ENCODE peak calls at places on chromosomes 1 and 21, in seven cellular contexts. One of them, this sample, is unnamed.

GRCh38 chr1:179047637-179048002 is 21.9 kb downstream of the FAM20B start:
- DNase-seq in GM12878: no peak
- DNase-seq in K562: no peak
- DNase-seq in GM12892: no peak
- DNase-seq in SK-N-SH: peak
- DNase-seq in HepG2: no peak
- DNase-seq in H1: no peak
- DNase-seq in this sample: no peak

GRCh38 chr1:192824511-192824910 is 15.7 kb downstream of the RGS2 start:
- DNase-seq in GM12878: no peak
- DNase-seq in K562: no peak
- DNase-seq in GM12892: no peak
- DNase-seq in SK-N-SH: no peak
- DNase-seq in HepG2: no peak
- DNase-seq in H1: no peak
- DNase-seq in this sample: no peak

GRCh38 chr1:212152869-212153268 is 117.3 kb downstream of the DTL start:
- DNase-seq in GM12878: no peak
- DNase-seq in K562: no peak
- DNase-seq in GM12892: no peak
- DNase-seq in SK-N-SH: no peak
- DNase-seq in HepG2: no peak
- DNase-seq in H1: no peak
- DNase-seq in this sample: no peak

GRCh38 chr1:109931189-109931672 is 20.6 kb downstream of the CSF1 start:
- DNase-seq in GM12878: no peak
- DNase-seq in K562: peak
- DNase-seq in GM12892: no peak
- DNase-seq in SK-N-SH: peak
- DNase-seq in HepG2: peak
- DNase-seq in H1: peak
- DNase-seq in this sample: no peak

GRCh38 chr1:156072251-156072650 is 10.0 kb downstream of the MEX3A start:
- DNase-seq in GM12878: no peak
- DNase-seq in K562: no peak
- DNase-seq in GM12892: no peak
- DNase-seq in SK-N-SH: no peak
- DNase-seq in HepG2: no peak
- DNase-seq in H1: no peak
- DNase-seq in this sample: no peak

GRCh38 chr1:109890115-109890953 is 20.3 kb upstream of the CSF1 start:
- DNase-seq in GM12878: no peak
- DNase-seq in K562: peak
- DNase-seq in GM12892: no peak
- DNase-seq in SK-N-SH: no peak
- DNase-seq in HepG2: no peak
- DNase-seq in H1: no peak
- DNase-seq in this sample: no peak

GRCh38 chr1:14968251-14968812 is 185.2 kb upstream of the TMEM51 start:
- DNase-seq in GM12878: no peak
- DNase-seq in K562: no peak
- DNase-seq in GM12892: no peak
- DNase-seq in SK-N-SH: peak
- DNase-seq in HepG2: no peak
- DNase-seq in H1: no peak
- DNase-seq in this sample: no peak

GRCh38 chr21:31558839-31559367 is 100.6 kb upstream of the SOD1 start:
- DNase-seq in GM12878: peak
- DNase-seq in K562: no peak
- DNase-seq in GM12892: peak
- DNase-seq in SK-N-SH: peak
- DNase-seq in HepG2: no peak
- DNase-seq in H1: peak
- DNase-seq in this sample: peak

GRCh38 chr21:36193200-36193599 is 36.6 kb downstream of the DOP1B start:
- DNase-seq in GM12878: no peak
- DNase-seq in K562: no peak
- DNase-seq in GM12892: no peak
- DNase-seq in SK-N-SH: no peak
- DNase-seq in HepG2: no peak
- DNase-seq in H1: no peak
- DNase-seq in this sample: no peak

GRCh38 chr1:70891444-70891843 is 156.2 kb downstream of the PTGER3 start:
- DNase-seq in GM12878: no peak
- DNase-seq in K562: no peak
- DNase-seq in GM12892: no peak
- DNase-seq in SK-N-SH: no peak
- DNase-seq in HepG2: no peak
- DNase-seq in H1: no peak
- DNase-seq in this sample: no peak

GRCh38 chr1:206696812-206697585 is 12.3 kb downstream of the MAPKAPK2 start:
- DNase-seq in GM12878: no peak
- DNase-seq in K562: no peak
- DNase-seq in GM12892: no peak
- DNase-seq in SK-N-SH: no peak
- DNase-seq in HepG2: no peak
- DNase-seq in H1: no peak
- DNase-seq in this sample: no peak

GRCh38 chr1:199399996-199400714 is 627.4 kb upstream of the NR5A2 start:
- DNase-seq in GM12878: peak
- DNase-seq in K562: no peak
- DNase-seq in GM12892: no peak
- DNase-seq in SK-N-SH: no peak
- DNase-seq in HepG2: no peak
- DNase-seq in H1: no peak
- DNase-seq in this sample: no peak

GRCh38 chr1:87795615-87796337 is 467.1 kb downstream of the LMO4 start:
- DNase-seq in GM12878: no peak
- DNase-seq in K562: no peak
- DNase-seq in GM12892: no peak
- DNase-seq in SK-N-SH: no peak
- DNase-seq in HepG2: peak
- DNase-seq in H1: no peak
- DNase-seq in this sample: no peak

GRCh38 chr1:13730751-13731482 is 30.9 kb downstream of the PRDM2 start:
- DNase-seq in GM12878: peak
- DNase-seq in K562: no peak
- DNase-seq in GM12892: peak
- DNase-seq in SK-N-SH: no peak
- DNase-seq in HepG2: no peak
- DNase-seq in H1: no peak
- DNase-seq in this sample: peak

GRCh38 chr1:230401763-230402294 is 24.3 kb downstream of the PGBD5 start:
- DNase-seq in GM12878: no peak
- DNase-seq in K562: no peak
- DNase-seq in GM12892: no peak
- DNase-seq in SK-N-SH: peak
- DNase-seq in HepG2: no peak
- DNase-seq in H1: no peak
- DNase-seq in this sample: no peak

GRCh38 chr1:196160066-196160795 is 448.0 kb downstream of the KCNT2 start:
- DNase-seq in GM12878: no peak
- DNase-seq in K562: no peak
- DNase-seq in GM12892: no peak
- DNase-seq in SK-N-SH: no peak
- DNase-seq in HepG2: no peak
- DNase-seq in H1: no peak
- DNase-seq in this sample: no peak

GRCh38 chr1:221530791-221531190 is 211.1 kb downstream of the DUSP10 start:
- DNase-seq in GM12878: no peak
- DNase-seq in K562: no peak
- DNase-seq in GM12892: no peak
- DNase-seq in SK-N-SH: no peak
- DNase-seq in HepG2: no peak
- DNase-seq in H1: no peak
- DNase-seq in this sample: no peak

GRCh38 chr21:15159382-15160020 is 94.7 kb upstream of the NRIP1 start:
- DNase-seq in GM12878: no peak
- DNase-seq in K562: no peak
- DNase-seq in GM12892: no peak
- DNase-seq in SK-N-SH: no peak
- DNase-seq in HepG2: no peak
- DNase-seq in H1: no peak
- DNase-seq in this sample: no peak

GRCh38 chr1:78743626-78744025 is 94.0 kb downstream of the IFI44 start:
- DNase-seq in GM12878: no peak
- DNase-seq in K562: no peak
- DNase-seq in GM12892: no peak
- DNase-seq in SK-N-SH: no peak
- DNase-seq in HepG2: no peak
- DNase-seq in H1: no peak
- DNase-seq in this sample: no peak

GRCh38 chr1:168709896-168710305 is 19.1 kb downstream of the DPT start:
- DNase-seq in GM12878: no peak
- DNase-seq in K562: no peak
- DNase-seq in GM12892: no peak
- DNase-seq in SK-N-SH: no peak
- DNase-seq in HepG2: no peak
- DNase-seq in H1: no peak
- DNase-seq in this sample: no peak

DNA sequence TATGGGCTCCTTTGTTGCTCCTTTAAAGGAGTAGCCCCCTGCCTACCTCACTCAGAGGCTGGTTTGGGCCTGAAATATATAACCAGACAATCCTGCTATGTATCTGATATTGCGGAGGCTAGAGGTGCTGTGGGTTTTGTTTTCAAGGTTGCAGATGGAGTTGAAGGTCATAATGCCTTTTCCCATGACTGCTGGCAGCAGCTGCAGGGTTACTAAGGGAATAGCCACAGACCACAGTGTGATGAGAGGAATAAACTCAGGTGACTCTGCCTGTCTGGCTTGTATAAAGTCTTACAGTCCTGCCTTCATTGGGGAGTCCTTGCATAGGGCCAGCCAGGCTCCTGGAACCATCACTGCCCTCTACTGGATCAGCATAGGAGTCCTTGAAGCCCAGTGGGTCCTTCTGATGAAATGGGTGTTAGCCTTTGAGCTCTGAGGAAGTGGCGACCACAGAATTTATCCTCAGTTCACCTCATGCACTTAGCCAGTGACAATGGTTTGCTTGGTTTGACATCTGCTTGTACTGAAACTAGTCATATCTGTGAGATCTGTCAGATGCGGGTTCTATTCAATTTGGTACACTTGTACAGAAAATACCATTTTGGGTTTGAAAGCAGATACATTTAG is 174.4 kb upstream of the HMCN1 start:
- DNase-seq in GM12878: peak
- DNase-seq in K562: peak
- DNase-seq in GM12892: peak
- DNase-seq in SK-N-SH: peak
- DNase-seq in HepG2: peak
- DNase-seq in H1: peak
- DNase-seq in this sample: peak
- TF ChIP-seq TAF1 in GM12878: no peak
- TF ChIP-seq TAF1 in K562: no peak
- TF ChIP-seq TAF1 in GM12892: no peak
- TF ChIP-seq TAF1 in SK-N-SH: no peak
- TF ChIP-seq TAF1 in HepG2: no peak
- TF ChIP-seq TAF1 in H1: no peak
- TF ChIP-seq TAF1 in this sample: no peak

GRCh38 chr21:42199488-42200463 is 19.2 kb upstream of the ABCG1 start:
- DNase-seq in GM12878: peak
- DNase-seq in K562: no peak
- DNase-seq in GM12892: no peak
- DNase-seq in SK-N-SH: no peak
- DNase-seq in HepG2: peak
- DNase-seq in H1: no peak
- DNase-seq in this sample: peak
- TF ChIP-seq TAF1 in GM12878: no peak
- TF ChIP-seq TAF1 in K562: no peak
- TF ChIP-seq TAF1 in GM12892: no peak
- TF ChIP-seq TAF1 in SK-N-SH: no peak
- TF ChIP-seq TAF1 in HepG2: no peak
- TF ChIP-seq TAF1 in H1: no peak
- TF ChIP-seq TAF1 in this sample: no peak

GRCh38 chr21:38683222-38683621 is 122.5 kb upstream of the ETS2 start:
- DNase-seq in GM12878: no peak
- DNase-seq in K562: no peak
- DNase-seq in GM12892: no peak
- DNase-seq in SK-N-SH: no peak
- DNase-seq in HepG2: no peak
- DNase-seq in H1: no peak
- DNase-seq in this sample: no peak

GRCh38 chr21:38691626-38692025 is 114.1 kb upstream of the ETS2 start:
- DNase-seq in GM12878: no peak
- DNase-seq in K562: no peak
- DNase-seq in GM12892: no peak
- DNase-seq in SK-N-SH: no peak
- DNase-seq in HepG2: no peak
- DNase-seq in H1: no peak
- DNase-seq in this sample: no peak

DNA sequence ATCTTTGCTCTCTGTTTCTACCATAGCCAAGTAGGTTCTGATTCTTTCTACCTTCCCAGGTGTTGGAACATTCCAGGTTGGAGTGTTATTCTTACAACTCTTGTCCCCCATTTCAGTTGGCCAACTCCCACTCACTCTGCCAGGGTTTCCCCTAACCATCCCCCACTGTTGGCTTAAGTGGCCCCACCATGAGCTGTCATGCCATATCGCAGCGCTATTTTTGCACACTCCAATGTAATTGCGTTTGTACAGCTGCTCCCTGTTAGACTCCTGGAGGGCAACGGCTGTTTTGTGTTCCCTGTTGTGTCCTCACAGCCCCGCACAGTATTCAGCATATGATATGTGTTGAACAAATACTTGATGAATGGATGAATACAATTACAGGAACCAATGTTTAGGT is 117.7 kb upstream of the ETS2 start:
- DNase-seq in GM12878: no peak
- DNase-seq in K562: no peak
- DNase-seq in GM12892: no peak
- DNase-seq in SK-N-SH: no peak
- DNase-seq in HepG2: no peak
- DNase-seq in H1: no peak
- DNase-seq in this sample: no peak
- TF ChIP-seq TAF1 in GM12878: no peak
- TF ChIP-seq TAF1 in K562: no peak
- TF ChIP-seq TAF1 in GM12892: no peak
- TF ChIP-seq TAF1 in SK-N-SH: no peak
- TF ChIP-seq TAF1 in HepG2: no peak
- TF ChIP-seq TAF1 in H1: no peak
- TF ChIP-seq TAF1 in this sample: no peak

DNA sequence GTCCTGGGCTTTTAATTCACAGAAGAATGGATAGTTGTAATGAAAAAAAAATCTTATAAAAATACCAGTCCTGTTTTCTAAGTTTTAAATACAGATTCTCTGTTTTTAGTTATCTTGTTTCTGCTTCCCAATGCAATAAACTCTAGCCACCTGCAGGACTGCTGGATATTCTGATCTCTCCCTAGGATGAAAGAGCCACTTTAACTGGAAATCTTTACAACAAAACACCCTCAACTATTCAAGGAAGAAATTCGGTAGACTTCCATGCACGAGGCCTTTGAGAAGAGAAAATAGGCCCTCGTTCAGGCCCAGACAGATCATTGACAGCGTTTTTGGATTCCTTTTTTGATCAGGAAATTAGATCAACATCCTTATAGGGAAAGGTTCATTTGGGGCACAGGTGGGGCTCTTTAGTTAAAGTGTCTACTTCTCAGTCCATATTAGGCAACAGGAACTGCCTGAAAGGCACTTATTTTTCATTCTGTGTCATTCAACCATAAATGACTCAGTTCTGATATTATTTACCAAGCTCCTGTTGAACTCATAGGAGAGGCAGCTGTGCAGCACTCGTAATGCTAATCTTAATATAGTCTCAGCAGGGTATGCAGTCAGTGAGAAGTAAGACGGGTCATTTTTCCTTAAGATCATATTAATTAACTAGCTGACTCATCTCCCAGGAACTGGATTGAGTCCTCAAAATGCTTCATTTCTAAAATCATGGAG is 71.1 kb upstream of the ERRFI1 start:
- DNase-seq in GM12878: peak
- DNase-seq in K562: no peak
- DNase-seq in GM12892: no peak
- DNase-seq in SK-N-SH: no peak
- DNase-seq in HepG2: peak
- DNase-seq in H1: no peak
- DNase-seq in this sample: no peak
- TF ChIP-seq TAF1 in GM12878: no peak
- TF ChIP-seq TAF1 in K562: no peak
- TF ChIP-seq TAF1 in GM12892: no peak
- TF ChIP-seq TAF1 in SK-N-SH: no peak
- TF ChIP-seq TAF1 in HepG2: no peak
- TF ChIP-seq TAF1 in H1: no peak
- TF ChIP-seq TAF1 in this sample: peak